ENCODE peak calls at places on chromosomes 6 and 20, in five cellular contexts. J is GM23338, P is GM12878, W is K562, A is H1. G is an unnamed sample.

GRCh38 chr6:37489697-37490336 is 9.9 kb downstream of the CCDC167 start:
- DNase-seq in P (no peak), A (no peak), J (no peak), W (peak), G (peak)

GRCh38 chr6:167919349-167919748 is 78.1 kb upstream of the KIF25 start:
- DNase-seq in J (no peak), P (no peak), A (no peak), W (no peak), G (no peak)

GRCh38 chr20:21512634-21513180 is 1.2 kb downstream of the NKX2-2 start:
- DNase-seq in W (no peak), J (no peak), P (no peak), A (no peak), G (no peak)

GRCh38 chr6:140736227-140736626 is 1361.8 kb upstream of the CITED2 start:
- DNase-seq in W (no peak), P (no peak), A (no peak), J (no peak), G (no peak)

GRCh38 chr20:467755-468154 is 5.4 kb upstream of the TBC1D20 start:
- DNase-seq in P (no peak), J (no peak), W (no peak), A (no peak), G (no peak)

GRCh38 chr6:153162172-153162571 is 31.1 kb upstream of the RGS17 start:
- DNase-seq in A (no peak), J (no peak), W (no peak), P (no peak), G (no peak)

GRCh38 chr6:43940393-43941087 is 170.5 kb downstream of the VEGFA start:
- DNase-seq in P (no peak), J (no peak), A (no peak), W (no peak), G (no peak)

GRCh38 chr20:46259260-46259859 is 48.9 kb downstream of the CDH22 start:
- DNase-seq in P (no peak), A (no peak), J (no peak), W (no peak), G (no peak)

GRCh38 chr6:8082954-8083858 is 19.0 kb upstream of the BLOC1S5 start:
- DNase-seq in A (no peak), J (no peak), P (no peak), W (peak), G (no peak)

GRCh38 chr6:155188707-155189496 is 74.9 kb upstream of the CLDN20 start:
- DNase-seq in W (no peak), P (no peak), J (no peak), A (no peak), G (peak)

GRCh38 chr20:2575682-2576081 is 39.3 kb downstream of the TMC2 start:
- DNase-seq in A (no peak), W (no peak), P (no peak), J (no peak), G (no peak)

GRCh38 chr6:34174846-34175399 is 29.0 kb upstream of the GRM4 start:
- DNase-seq in P (no peak), J (peak), A (no peak), W (no peak), G (no peak)

GRCh38 chr6:165877773-165878172 is 214.7 kb upstream of the PDE10A start:
- DNase-seq in P (no peak), J (no peak), W (no peak), A (no peak), G (no peak)

GRCh38 chr6:88662163-88662580 is 301.2 kb downstream of the RNGTT start:
- DNase-seq in P (peak), W (no peak), A (no peak), J (no peak), G (peak)

GRCh38 chr20:3595541-3595940 is 67.7 kb downstream of the GFRA4 start:
- DNase-seq in A (no peak), P (no peak), W (no peak), J (peak), G (no peak)

GRCh38 chr20:32336918-32337347 is 21.2 kb upstream of the ASXL1 start:
- DNase-seq in A (no peak), P (no peak), W (peak), J (peak), G (peak)

GRCh38 chr20:64232794-64233193 is 22.8 kb upstream of the PCMTD2 start:
- DNase-seq in W (no peak), P (no peak), A (no peak), J (no peak), G (no peak)

GRCh38 chr20:56974499-56975250 is 291.8 kb downstream of the BMP7 start:
- DNase-seq in W (peak), J (peak), P (no peak), A (peak), G (peak)

GRCh38 chr20:1810926-1811620 is 84.1 kb upstream of the SIRPA start:
- DNase-seq in A (no peak), W (no peak), P (no peak), J (no peak), G (peak)

GRCh38 chr20:58555078-58555765 is 40.0 kb upstream of the APCDD1L start:
- DNase-seq in W (no peak), A (no peak), J (no peak), P (no peak), G (no peak)

GRCh38 chr6:110877154-110877564 is 2.6 kb downstream of the AMD1 start:
- DNase-seq in W (no peak), P (no peak), J (no peak), A (no peak), G (peak)

GRCh38 chr20:36849333-36850065 is 26.4 kb upstream of the TLDC2 start:
- DNase-seq in P (no peak), J (no peak), W (no peak), A (no peak), G (no peak)

GRCh38 chr6:10138917-10139316 is 276.0 kb downstream of the TFAP2A start:
- DNase-seq in W (no peak), J (no peak), P (no peak), A (no peak), G (no peak)

GRCh38 chr20:41553142-41553879 is 64.9 kb downstream of the CHD6 start:
- DNase-seq in W (no peak), P (no peak), A (no peak), J (no peak), G (no peak)

GRCh38 chr6:35080016-35080680 is 61.0 kb downstream of the TCP11 start:
- DNase-seq in J (no peak), A (no peak), W (no peak), P (no peak), G (no peak)

GRCh38 chr20:63274381-63275228 is 2.0 kb downstream of the ARFGAP1 start:
- DNase-seq in A (no peak), W (no peak), J (no peak), P (no peak), G (no peak)

GRCh38 chr20:23143098-23143497 is 57.0 kb upstream of the CD93 start:
- DNase-seq in P (no peak), W (peak), A (no peak), J (no peak), G (peak)

GRCh38 chr6:44373051-44373450 is 14.5 kb upstream of the CDC5L start:
- DNase-seq in W (no peak), A (no peak), J (no peak), P (no peak), G (no peak)

GRCh38 chr6:30494275-30494990 is 5.1 kb downstream of the HLA-E start:
- DNase-seq in A (no peak), W (no peak), P (no peak), J (no peak), G (no peak)

GRCh38 chr6:33716890-33717632 is 5.6 kb upstream of the UQCC2 start:
- DNase-seq in W (no peak), J (no peak), P (no peak), A (no peak), G (peak)

GRCh38 chr20:49562341-49563014 is 5.5 kb downstream of the PTGIS start:
- DNase-seq in J (peak), W (peak), A (no peak), P (no peak), G (no peak)

GRCh38 chr20:45044084-45044573 is 56.8 kb downstream of the KCNS1 start:
- DNase-seq in J (peak), P (no peak), A (peak), W (peak), G (peak)

GRCh38 chr20:33373735-33374605 is 27.3 kb downstream of the CDK5RAP1 start:
- DNase-seq in P (no peak), W (no peak), J (no peak), A (no peak), G (peak)

GRCh38 chr6:35310265-35310831 is 12.7 kb downstream of the DEF6 start:
- DNase-seq in J (no peak), W (no peak), A (no peak), P (no peak), G (no peak)

GRCh38 chr6:19697744-19698290 is 139.4 kb upstream of the ID4 start:
- DNase-seq in J (no peak), P (no peak), W (no peak), A (no peak), G (no peak)

GRCh38 chr20:44006578-44006977 is 91.9 kb downstream of the TOX2 start:
- DNase-seq in A (no peak), W (peak), J (no peak), P (no peak), G (no peak)

GRCh38 chr6:139344186-139344963 is 30.1 kb downstream of the CITED2 start:
- DNase-seq in P (no peak), A (no peak), J (no peak), W (no peak), G (no peak)

GRCh38 chr6:53611342-53611741 is 54.2 kb downstream of the KLHL31 start:
- DNase-seq in W (no peak), J (no peak), A (no peak), P (no peak), G (no peak)

GRCh38 chr6:84422380-84422968 is 195.0 kb upstream of the CEP162 start:
- DNase-seq in P (no peak), A (peak), J (peak), W (peak), G (peak)

GRCh38 chr20:18496042-18496441 is 983 bp downstream of the RBBP9 start:
- DNase-seq in J (peak), P (no peak), W (no peak), A (no peak), G (no peak)

GRCh38 chr6:42025790-42026311 is 24.5 kb upstream of the TAF8 start:
- DNase-seq in W (no peak), P (no peak), J (no peak), A (no peak), G (no peak)
- H3K4me2 ChIP-seq in W (no peak), P (peak), J (no peak), A (no peak), G (no peak)

DNA sequence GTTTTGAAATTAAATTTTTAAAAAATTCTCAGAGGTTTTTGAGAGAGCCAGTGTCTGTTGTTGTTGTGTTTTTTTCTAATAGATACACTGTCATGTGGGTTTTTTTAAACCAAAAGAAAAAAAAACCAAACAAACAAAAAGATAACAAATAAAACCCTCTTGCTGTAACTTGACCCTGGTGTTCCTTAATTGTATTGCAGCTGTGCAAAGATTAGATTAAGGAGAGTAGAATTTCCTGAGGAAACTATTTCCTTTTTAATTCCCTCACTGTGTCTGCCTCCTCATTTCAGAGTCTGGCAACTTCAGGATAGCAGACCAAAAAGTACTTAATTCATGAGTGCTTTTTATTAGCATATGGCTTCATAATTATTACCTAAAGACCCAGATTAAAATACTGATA is 281.9 kb downstream of the EPM2A start:
- DNase-seq in A (no peak), P (no peak), J (peak), W (no peak), G (no peak)
- TF ChIP-seq CREB1 in A (no peak), P (no peak), J (no peak), W (no peak), G (no peak)

DNA sequence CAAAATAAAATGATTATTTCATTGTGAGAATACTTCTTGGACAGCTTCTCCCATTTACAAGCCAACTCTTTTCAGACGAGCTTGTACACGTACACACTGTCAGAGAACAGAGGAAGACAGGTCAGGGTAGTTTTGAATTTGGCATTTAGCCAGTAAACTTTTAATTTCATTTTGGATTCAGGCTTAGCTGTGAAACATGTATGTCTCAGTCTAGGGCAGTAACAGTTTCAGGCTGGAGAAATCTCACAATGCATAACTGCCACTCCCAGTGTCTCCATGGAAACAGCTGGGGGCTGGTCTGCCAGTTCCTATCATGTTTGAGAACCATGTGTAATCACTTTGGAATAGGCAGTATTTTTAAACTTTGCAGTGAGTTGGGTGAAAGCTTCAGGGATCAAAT is 22.0 kb upstream of the QKI start:
- DNase-seq in W (peak), A (no peak), P (no peak), J (no peak), G (no peak)
- H3K4me2 ChIP-seq in W (no peak), A (no peak), P (no peak), J (no peak), G (no peak)

DNA sequence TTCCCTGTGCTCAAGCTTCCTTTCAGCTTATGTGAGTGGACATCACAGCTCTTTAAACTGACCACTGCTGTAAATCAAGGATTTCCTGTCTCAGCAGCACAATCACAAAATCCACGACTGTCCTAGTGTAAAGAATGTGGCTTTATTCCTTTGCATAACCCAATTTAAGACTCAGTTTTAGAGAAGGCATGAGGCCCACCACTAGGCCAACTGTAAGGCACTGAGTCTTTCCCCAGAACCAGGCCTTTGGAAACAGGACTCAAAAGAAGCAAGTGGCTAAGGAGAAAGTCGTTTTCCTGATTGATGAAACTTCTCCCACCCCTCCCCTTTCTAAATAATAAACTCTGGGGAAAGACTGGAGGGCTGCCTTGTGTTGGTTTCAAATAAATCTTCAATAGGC is 3.7 kb downstream of the OLIG3 start:
- DNase-seq in P (no peak), J (peak), W (no peak), A (no peak), G (no peak)
- TF ChIP-seq CREB1 in P (no peak), J (no peak), W (no peak), A (no peak), G (no peak)

DNA sequence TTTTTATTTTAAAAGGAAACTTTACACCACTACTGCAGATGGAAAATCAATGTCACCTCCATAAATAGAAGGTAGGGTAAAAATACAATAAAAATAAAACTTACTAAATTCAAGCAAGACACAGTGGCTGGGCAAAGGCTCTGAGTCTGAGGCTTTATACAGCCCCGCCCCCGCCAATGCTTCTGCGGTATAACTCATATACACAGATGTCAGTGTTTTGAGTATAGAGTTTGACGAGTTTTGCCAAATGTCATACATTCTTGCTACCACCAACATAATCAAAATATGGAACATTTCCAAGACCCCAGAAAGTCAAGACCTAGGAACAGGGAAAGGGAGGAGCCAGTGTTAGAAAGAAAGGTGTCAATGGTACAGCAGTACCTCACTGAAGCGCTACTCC is 12.8 kb downstream of the NFATC2 start:
- DNase-seq in P (no peak), A (no peak), J (no peak), W (no peak), G (no peak)
- H3K4me2 ChIP-seq in P (peak), A (no peak), J (no peak), W (peak), G (no peak)

GRCh38 chr6:46378882-46379405 is 112.3 kb downstream of the RCAN2 start:
- DNase-seq in P (no peak), W (no peak), A (no peak), J (no peak), G (peak)

GRCh38 chr6:46378161-46378881 is 112.9 kb downstream of the RCAN2 start:
- DNase-seq in A (no peak), W (no peak), J (no peak), P (no peak), G (no peak)

GRCh38 chr6:46381579-46381978 is 109.7 kb downstream of the RCAN2 start:
- DNase-seq in A (no peak), W (no peak), P (no peak), J (no peak), G (no peak)

GRCh38 chr6:46381057-46381456 is 110.2 kb downstream of the RCAN2 start:
- DNase-seq in J (no peak), W (no peak), A (no peak), P (no peak), G (peak)

GRCh38 chr6:46380152-46380807 is 111.0 kb downstream of the RCAN2 start:
- DNase-seq in P (no peak), A (no peak), J (no peak), W (no peak), G (no peak)
- TF ChIP-seq CREB1 in P (no peak), A (no peak), J (no peak), W (no peak), G (no peak)

DNA sequence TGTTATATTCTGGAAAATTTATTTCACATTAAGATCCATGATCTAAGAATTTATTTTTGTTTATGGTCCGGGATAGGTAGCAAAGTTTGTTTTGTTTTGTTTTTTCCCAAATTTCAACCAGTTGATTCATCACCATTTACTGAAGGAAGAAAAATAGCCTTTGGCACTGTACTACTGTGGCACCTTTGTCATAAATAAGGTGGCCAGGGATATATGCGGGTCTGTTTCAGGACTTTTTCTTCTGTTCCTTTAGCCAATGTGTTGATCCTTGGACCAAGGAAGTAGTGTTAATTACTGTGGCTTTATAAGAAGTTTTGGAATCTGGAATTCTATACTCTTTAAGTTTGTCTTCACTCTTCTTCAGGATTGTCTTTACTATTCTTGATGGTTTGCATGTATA is 171.7 kb downstream of the FAXC start:
- DNase-seq in A (no peak), W (no peak), P (no peak), J (no peak), G (no peak)
- H3K4me2 ChIP-seq in A (no peak), W (no peak), P (no peak), J (no peak), G (no peak)

G was measured in HepG2.